ENCODE peak calls at places on chromosome 12, in eight cellular contexts. H is GM23338; I is WTC11; A is GM10248; C is fibroblast of the conjunctiva; E is brain microvascular endothelial cell; U is A549; T is stimulated activated naive B cell treated with anti-CD40 and anti-IgM and Interleukin-4, amounts not matched to agents 10 μg/mL and 1 μg/mL and 100 μg/mL, for 72 hours. X is an unnamed sample.

GRCh38 chr12:45671254-45671653 is 58.3 kb upstream of the ARID2 start:
- DNase-seq in H (no peak), I (no peak), A (no peak), C (peak; percentile 10), E (peak; percentile 50), U (no peak), T (no peak), X (no peak)

GRCh38 chr12:14803830-14804160 is 325 bp downstream of the C12orf60 start:
- DNase-seq in H (no peak), I (no peak), A (no peak), C (no peak), E (no peak), U (peak; percentile 8), T (no peak), X (no peak)

GRCh38 chr12:80625901-80626300 is 81.5 kb upstream of the MYF6 start:
- DNase-seq in H (no peak), I (no peak), A (no peak), C (no peak), E (no peak), U (no peak), T (no peak), X (no peak)

GRCh38 chr12:116529048-116529447 is 30.1 kb upstream of the MAP1LC3B2 start:
- DNase-seq in H (no peak), I (no peak), A (no peak), C (no peak), E (peak; percentile 33), U (peak; percentile 72), T (no peak), X (no peak)

GRCh38 chr12:53726946-53727309 is 324 bp downstream of the CALCOCO1 start:
- DNase-seq in H (peak; percentile 55), I (no peak), A (no peak), C (no peak), E (no peak), U (peak; percentile 38), T (no peak), X (no peak)

GRCh38 chr12:75862692-75863471 is 168.7 kb downstream of the PHLDA1 start:
- DNase-seq in H (no peak), I (no peak), A (no peak), C (no peak), E (peak; percentile 61), U (peak; percentile 67), T (no peak), X (peak; percentile 78)

GRCh38 chr12:114220311-114220710 is 185.6 kb downstream of the TBX5 start:
- DNase-seq in H (peak; percentile 58), I (peak; percentile 24), A (no peak), C (no peak), E (no peak), U (no peak), T (no peak), X (no peak)

GRCh38 chr12:25733541-25733940 is 180.5 kb upstream of the LMNTD1 start:
- DNase-seq in H (no peak), I (no peak), A (no peak), C (no peak), E (no peak), U (no peak), T (no peak), X (no peak)

GRCh38 chr12:11907625-11908024 is 163.1 kb upstream of the BCL2L14 start:
- DNase-seq in H (no peak), I (no peak), A (no peak), C (no peak), E (no peak), U (no peak), T (no peak), X (no peak)

GRCh38 chr12:125132698-125133400 is 67.6 kb downstream of the AACS start:
- DNase-seq in H (no peak), I (no peak), A (no peak), C (no peak), E (peak; percentile 4), U (no peak), T (no peak), X (no peak)

GRCh38 chr12:62259311-62259992 is 752 bp upstream of the USP15 start:
- DNase-seq in H (peak; percentile 9), I (no peak), A (no peak), C (no peak), E (no peak), U (peak; percentile 8), T (no peak), X (no peak)

X was measured in keratinocyte.